ENCODE peak calls at places on chromosomes 1 and 21, in nine cellular contexts. T is lower lobe of right lung, O is foreskin fibroblast, U is kidney epithelial cell, W is fibroblast of the aortic adventitia, I is psoas muscle, A is body of pancreas, B is mammary epithelial cell, N is choroid plexus epithelial cell. G is an unnamed sample.

GRCh38 chr1:108570128-108570527 is 10.2 kb downstream of the EEIG2 start:
- DNase-seq in T (no peak), O (no peak), U (no peak), W (no peak), I (no peak), A (no peak), B (peak), N (peak), G (no peak)

GRCh38 chr1:228008391-228009115 is 1.8 kb downstream of the WNT3A start:
- DNase-seq in T (no peak), O (no peak), U (no peak), W (no peak), I (no peak), A (peak), B (no peak), N (no peak), G (no peak)

GRCh38 chr1:84143796-84144565 is at the start of gene PRKACB:
- DNase-seq in T (no peak), O (peak), U (no peak), W (peak), I (no peak), A (no peak), B (peak), N (peak), G (no peak)

GRCh38 chr21:29105218-29105617 is 25.2 kb upstream of the MAP3K7CL start:
- DNase-seq in T (no peak), O (peak), U (peak), W (peak), I (no peak), A (no peak), B (peak), N (peak), G (no peak)

GRCh38 chr1:155794605-155795265 is 62.3 kb downstream of the GON4L start:
- DNase-seq in T (no peak), O (no peak), U (no peak), W (no peak), I (no peak), A (no peak), B (no peak), N (peak), G (no peak)

GRCh38 chr21:46297311-46298082 is 11.4 kb downstream of the YBEY start:
- DNase-seq in T (peak), O (no peak), U (no peak), W (no peak), I (peak), A (no peak), B (no peak), N (peak), G (no peak)

GRCh38 chr1:4959216-4959615 is 304.8 kb downstream of the AJAP1 start:
- DNase-seq in T (no peak), O (no peak), U (no peak), W (no peak), I (no peak), A (no peak), B (no peak), N (no peak), G (no peak)

GRCh38 chr1:199862047-199862446 is 165.5 kb upstream of the NR5A2 start:
- DNase-seq in T (no peak), O (no peak), U (no peak), W (no peak), I (no peak), A (no peak), B (no peak), N (no peak), G (no peak)

GRCh38 chr21:35079181-35079580 is 30.1 kb upstream of the RUNX1 start:
- DNase-seq in T (no peak), O (no peak), U (no peak), W (no peak), I (no peak), A (no peak), B (no peak), N (no peak), G (no peak)

GRCh38 chr1:182101415-182102041 is 40.0 kb upstream of the ZNF648 start:
- DNase-seq in T (peak), O (no peak), U (no peak), W (no peak), I (no peak), A (peak), B (peak), N (no peak), G (no peak)

GRCh38 chr1:61047061-61047460 is 35.3 kb upstream of the NFIA start:
- DNase-seq in T (no peak), O (no peak), U (no peak), W (no peak), I (no peak), A (no peak), B (peak), N (no peak), G (no peak)

GRCh38 chr1:222034790-222035189 is 292.9 kb upstream of the DUSP10 start:
- DNase-seq in T (no peak), O (no peak), U (no peak), W (peak), I (no peak), A (no peak), B (no peak), N (peak), G (no peak)

GRCh38 chr1:22972760-22973159 is at the start of gene LACTBL1:
- DNase-seq in T (no peak), O (no peak), U (no peak), W (no peak), I (no peak), A (no peak), B (no peak), N (no peak), G (no peak)

GRCh38 chr1:244603498-244603897 is 49.4 kb upstream of the DESI2 start:
- DNase-seq in T (no peak), O (peak), U (no peak), W (peak), I (no peak), A (no peak), B (peak), N (peak), G (no peak)

DNA sequence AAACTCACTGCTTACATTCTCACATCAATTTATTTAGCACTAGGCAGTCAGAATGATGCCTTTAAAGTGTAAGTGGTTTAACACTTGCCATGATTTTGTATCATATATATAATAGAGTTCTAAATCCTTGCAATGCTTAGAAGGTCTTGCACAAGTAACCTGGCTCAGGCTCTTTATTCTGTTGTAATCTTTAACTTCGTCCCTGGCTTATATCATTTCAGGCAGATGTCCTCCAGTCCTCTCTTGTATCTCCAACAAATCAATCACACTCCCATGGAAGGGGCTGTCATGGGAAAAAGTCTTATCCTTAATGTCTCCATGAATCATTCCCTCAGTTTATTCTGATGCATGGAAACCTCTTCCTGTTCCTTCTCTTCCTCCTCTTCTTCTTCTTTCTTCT is 841.6 kb upstream of the B3GALT2 start:
- DNase-seq in T (no peak), O (no peak), U (no peak), W (no peak), I (no peak), A (no peak), B (no peak), N (no peak), G (no peak)
- TF ChIP-seq CTCF in T (no peak), O (no peak), U (no peak), W (no peak), I (no peak), A (no peak), B (no peak), N (no peak), G (no peak)

GRCh38 chr1:8410791-8411190 is 92.9 kb downstream of the SLC45A1 start:
- DNase-seq in T (no peak), O (no peak), U (no peak), W (peak), I (no peak), A (no peak), B (no peak), N (no peak), G (no peak)

GRCh38 chr1:8408151-8408839 is 90.4 kb downstream of the SLC45A1 start:
- DNase-seq in T (no peak), O (peak), U (no peak), W (peak), I (peak), A (peak), B (no peak), N (peak), G (no peak)

GRCh38 chr1:8407652-8408051 is 89.7 kb downstream of the SLC45A1 start:
- DNase-seq in T (no peak), O (no peak), U (no peak), W (no peak), I (no peak), A (no peak), B (no peak), N (no peak), G (no peak)

GRCh38 chr1:8409666-8410065 is 91.8 kb downstream of the SLC45A1 start:
- DNase-seq in T (no peak), O (no peak), U (no peak), W (no peak), I (no peak), A (no peak), B (no peak), N (no peak), G (no peak)

DNA sequence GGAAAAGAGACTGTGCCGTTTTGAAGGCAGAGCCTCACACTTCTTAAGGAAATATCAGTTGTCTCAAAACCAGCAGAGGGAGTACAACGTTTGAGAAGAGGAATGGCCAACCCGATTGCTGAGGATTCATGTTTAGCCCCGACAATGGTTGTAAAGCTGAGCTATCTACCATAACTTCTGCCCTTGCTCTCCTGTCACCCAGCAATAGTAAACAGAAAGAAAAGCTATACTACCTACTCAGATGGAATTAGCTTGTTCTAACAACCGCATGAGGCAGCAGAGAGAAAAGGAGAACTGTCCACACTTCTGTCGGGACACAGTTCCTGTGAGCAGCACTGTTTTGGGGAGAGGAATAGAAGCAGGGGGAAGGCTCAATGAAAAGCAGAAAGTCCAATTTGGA is 91.2 kb downstream of the SLC45A1 start:
- DNase-seq in T (no peak), O (peak), U (no peak), W (peak), I (no peak), A (no peak), B (peak), N (peak), G (no peak)
- H3K4me3 ChIP-seq in T (no peak), O (no peak), U (no peak), W (no peak), I (peak), A (no peak), B (no peak), N (no peak), G (no peak)

GRCh38 chr1:209802117-209802779 is 3.7 kb downstream of the IRF6 start:
- DNase-seq in T (no peak), O (no peak), U (no peak), W (peak), I (no peak), A (no peak), B (peak), N (no peak), G (no peak)

GRCh38 chr1:209802780-209803152 is 3.2 kb downstream of the IRF6 start:
- DNase-seq in T (no peak), O (no peak), U (no peak), W (no peak), I (no peak), A (no peak), B (peak), N (no peak), G (no peak)

GRCh38 chr1:209800984-209801834 is 4.7 kb downstream of the IRF6 start:
- DNase-seq in T (no peak), O (no peak), U (no peak), W (peak), I (peak), A (no peak), B (peak), N (no peak), G (no peak)

GRCh38 chr1:209796733-209797025 is 9.3 kb downstream of the IRF6 start:
- DNase-seq in T (no peak), O (no peak), U (no peak), W (no peak), I (no peak), A (no peak), B (no peak), N (no peak), G (no peak)

DNA sequence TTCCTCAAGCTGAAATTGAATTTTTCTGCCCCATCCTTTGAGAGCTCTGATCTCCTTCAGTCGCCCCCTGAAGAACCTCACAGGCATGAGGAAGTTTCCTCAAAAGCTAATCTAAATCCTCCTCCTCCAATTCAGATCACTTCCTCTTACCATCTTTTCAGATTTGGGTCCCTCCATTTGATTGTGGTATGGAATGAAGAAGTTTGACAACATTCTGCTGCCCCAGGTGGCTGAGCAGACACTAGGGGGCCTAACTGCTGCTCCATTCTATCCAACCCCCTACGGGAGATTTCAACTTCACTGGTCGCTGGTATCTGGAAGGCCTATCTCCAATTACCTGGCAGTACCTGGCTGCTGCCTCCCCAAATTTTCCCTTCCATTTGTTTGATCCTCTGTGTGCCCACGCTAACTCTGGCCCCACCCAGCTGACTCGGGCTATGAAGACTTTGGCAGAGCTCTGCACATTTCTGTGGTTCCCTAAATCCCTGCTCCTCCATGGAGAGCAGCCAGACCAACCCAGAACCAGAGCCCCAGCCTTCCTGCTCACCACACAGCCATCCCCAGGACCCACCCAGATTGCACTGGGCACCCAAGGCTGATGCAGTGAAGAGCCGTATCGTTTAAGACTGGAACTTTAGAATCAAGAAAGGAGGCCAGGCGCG is 7.8 kb downstream of the IRF6 start:
- DNase-seq in T (no peak), O (no peak), U (no peak), W (peak), I (no peak), A (no peak), B (no peak), N (no peak), G (no peak)
- TF ChIP-seq CTCF in T (no peak), O (no peak), U (peak), W (peak), I (no peak), A (no peak), B (peak), N (no peak), G (no peak)

DNA sequence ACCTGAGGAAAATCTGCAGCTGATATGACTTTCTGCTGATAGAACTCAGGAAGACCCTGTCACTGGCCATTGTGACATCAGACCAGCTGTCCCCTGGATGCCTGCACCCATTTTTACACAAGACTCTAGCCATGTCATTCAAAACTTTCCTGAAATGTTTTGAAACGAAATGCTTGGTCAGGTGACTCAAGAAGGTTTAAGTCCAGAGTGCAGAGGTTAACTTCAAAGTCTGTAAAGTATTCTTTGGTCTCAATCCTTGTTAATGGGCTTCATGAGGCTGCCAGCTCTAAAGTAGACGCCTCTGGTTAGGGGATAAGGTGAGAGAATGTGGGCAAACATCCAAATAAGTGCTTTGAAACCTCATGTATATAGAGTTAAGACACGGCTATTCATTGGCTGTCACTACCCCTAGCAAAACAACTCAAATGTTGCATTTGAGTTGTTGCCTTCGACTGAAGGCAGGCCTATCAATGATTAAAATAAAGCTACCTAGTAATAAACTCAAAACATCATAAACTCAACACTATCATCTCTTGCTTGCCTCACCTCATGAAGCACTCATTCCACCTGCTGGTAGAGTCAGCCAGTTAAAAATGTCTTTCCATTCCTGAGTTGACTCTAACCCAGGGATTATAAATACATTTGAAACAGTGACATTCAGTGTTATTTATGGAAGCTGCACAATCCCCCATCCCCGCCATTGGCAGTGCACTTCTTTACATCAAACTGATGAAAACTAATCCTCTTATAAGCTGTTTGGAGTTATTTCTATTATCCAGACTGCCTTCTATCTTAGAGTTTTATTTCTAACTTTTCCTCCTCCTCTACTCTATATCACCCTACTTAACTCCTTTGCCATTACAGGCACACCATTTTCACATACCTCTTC is 26.0 kb downstream of the RABIF start:
- DNase-seq in T (no peak), O (no peak), U (no peak), W (no peak), I (no peak), A (no peak), B (no peak), N (no peak), G (no peak)
- H3K4me3 ChIP-seq in T (no peak), O (no peak), U (no peak), W (no peak), I (no peak), A (no peak), B (no peak), N (no peak), G (no peak)

GRCh38 chr1:214282696-214283225 is 1.8 kb downstream of the SMYD2 start:
- DNase-seq in T (no peak), O (no peak), U (no peak), W (no peak), I (no peak), A (no peak), B (peak), N (no peak), G (no peak)

GRCh38 chr1:214277704-214278635 is 3.0 kb upstream of the SMYD2 start:
- DNase-seq in T (no peak), O (no peak), U (no peak), W (peak), I (no peak), A (no peak), B (no peak), N (no peak), G (no peak)

GRCh38 chr1:214281030-214281901 is at the start of gene SMYD2:
- DNase-seq in T (peak), O (peak), U (no peak), W (peak), I (peak), A (peak), B (peak), N (peak), G (no peak)

GRCh38 chr1:214281902-214282695 is 1.1 kb downstream of the SMYD2 start:
- DNase-seq in T (peak), O (peak), U (no peak), W (peak), I (peak), A (peak), B (peak), N (peak), G (no peak)

DNA sequence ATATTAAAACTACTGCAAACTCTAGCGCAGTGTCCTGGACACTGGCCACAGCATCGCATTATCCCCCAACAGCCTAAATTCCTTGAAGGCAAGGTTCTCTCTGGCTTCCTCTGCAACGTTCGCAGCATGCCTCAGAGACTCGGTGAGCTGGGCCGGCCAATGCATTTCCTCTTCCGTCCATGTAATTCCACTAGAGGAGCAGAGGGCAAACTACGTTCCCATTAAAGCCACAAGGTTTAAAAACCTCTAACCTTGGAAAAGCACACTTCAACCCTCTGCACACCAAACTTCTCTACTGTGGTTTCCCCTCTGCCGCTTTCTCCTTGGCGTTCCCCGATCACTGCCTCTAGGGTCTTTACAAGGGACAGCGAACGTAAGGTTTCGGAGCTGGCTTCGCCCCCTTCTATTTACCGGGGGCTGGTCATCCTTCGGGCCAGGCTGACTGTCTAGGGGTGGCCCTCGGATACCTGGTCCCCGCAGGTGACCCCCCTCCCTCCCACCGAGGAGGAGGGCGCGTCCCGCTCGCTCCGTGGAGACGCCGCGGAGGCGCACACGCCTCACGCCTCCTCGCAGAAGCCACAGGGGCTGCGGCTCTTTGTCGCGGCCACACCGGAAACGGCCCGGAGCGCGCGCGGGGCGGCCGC is 451 bp upstream of the SMYD2 start:
- DNase-seq in T (peak), O (peak), U (no peak), W (peak), I (peak), A (peak), B (peak), N (peak), G (no peak)
- TF ChIP-seq CTCF in T (no peak), O (no peak), U (no peak), W (peak), I (no peak), A (peak), B (no peak), N (no peak), G (no peak)

G was measured in AG04449.